ENCODE peak calls at places on chromosomes 2 and 18, in nine cellular contexts. G is D341Med, F is left cardiac atrium, V is A549, E is NCI-H1694 treated with DMSO at 0.1 percent for 48 hours, T is nucleus accumbens, X is ELR, R is astrocyte of the spinal cord, A is Calu3. O is an unnamed sample.

GRCh38 chr2:30454571-30454970 is 7.5 kb downstream of the LCLAT1 start:
- DNase-seq in G (no peak), A (no peak), F (no peak), R (no peak), T (no peak), E (no peak), V (no peak), X (peak), O (peak)

GRCh38 chr2:190846746-190847145 is 33.9 kb upstream of the GLS start:
- DNase-seq in V (peak), E (no peak), A (no peak), G (peak), R (no peak), X (no peak), T (no peak), F (no peak), O (no peak)

GRCh38 chr2:237833546-237833945 is 25.9 kb upstream of the RAMP1 start:
- DNase-seq in X (no peak), T (no peak), A (no peak), E (no peak), G (no peak), F (no peak), R (no peak), V (no peak), O (peak)

GRCh38 chr2:184369307-184369706 is 229.0 kb upstream of the ZNF804A start:
- DNase-seq in X (no peak), F (no peak), E (no peak), T (no peak), R (no peak), A (no peak), V (no peak), G (no peak), O (no peak)

GRCh38 chr2:200129756-200130462 is 174.5 kb downstream of the MAIP1 start:
- DNase-seq in A (no peak), X (no peak), R (no peak), T (no peak), V (no peak), G (no peak), F (no peak), E (no peak), O (no peak)

GRCh38 chr2:233761040-233761769 is 1.1 kb downstream of the UGT1A1 start:
- DNase-seq in X (no peak), T (no peak), V (no peak), G (no peak), R (no peak), F (no peak), E (no peak), A (no peak), O (no peak)

GRCh38 chr18:57333941-57334340 is 18.4 kb upstream of the ST8SIA3 start:
- DNase-seq in G (no peak), E (no peak), X (no peak), V (no peak), A (no peak), T (no peak), R (no peak), F (no peak), O (no peak)

GRCh38 chr2:165825041-165825440 is 31.0 kb upstream of the GALNT3 start:
- DNase-seq in F (no peak), X (no peak), V (no peak), G (no peak), T (no peak), A (peak), R (peak), E (no peak), O (no peak)

GRCh38 chr2:170843656-170844055 is 27.0 kb downstream of the GAD1 start:
- DNase-seq in X (peak), E (no peak), G (no peak), F (no peak), R (peak), T (no peak), V (no peak), A (no peak), O (peak)

GRCh38 chr18:26383454-26384270 is 157.4 kb downstream of the TAF4B start:
- DNase-seq in T (no peak), F (no peak), R (peak), E (peak), G (peak), V (peak), X (peak), A (peak), O (peak)

GRCh38 chr2:30368258-30368657 is 78.8 kb upstream of the LCLAT1 start:
- DNase-seq in E (no peak), G (no peak), V (no peak), F (no peak), X (peak), R (peak), T (no peak), A (no peak), O (peak)

GRCh38 chr2:50674876-50675275 is 357.1 kb downstream of the NRXN1 start:
- DNase-seq in V (no peak), R (no peak), T (no peak), G (no peak), X (no peak), E (no peak), F (no peak), A (peak), O (no peak)

GRCh38 chr2:237886702-237887481 is 27.5 kb downstream of the RAMP1 start:
- DNase-seq in T (no peak), V (no peak), A (no peak), F (peak), X (no peak), E (peak), G (peak), R (peak), O (no peak)

GRCh38 chr18:79121746-79122474 is 52.7 kb downstream of the ATP9B start:
- DNase-seq in G (no peak), X (no peak), A (no peak), V (no peak), F (no peak), T (no peak), E (no peak), R (peak), O (peak)

GRCh38 chr2:106065268-106065982 is 128.7 kb downstream of the UXS1 start:
- DNase-seq in G (no peak), T (no peak), X (no peak), F (peak), E (no peak), R (no peak), A (no peak), V (no peak), O (no peak)

GRCh38 chr2:101012706-101013181 is 10.7 kb downstream of the RPL31 start:
- DNase-seq in A (peak), F (no peak), R (peak), T (no peak), E (peak), V (no peak), G (peak), X (peak), O (peak)

GRCh38 chr2:103293266-103293583 is 531.4 kb downstream of the TMEM182 start:
- DNase-seq in V (no peak), E (no peak), F (no peak), T (no peak), R (no peak), A (no peak), G (no peak), X (no peak), O (no peak)

GRCh38 chr18:48072428-48073204 is 142.2 kb upstream of the SMAD2 start:
- DNase-seq in T (no peak), F (peak), G (no peak), V (no peak), R (no peak), X (no peak), A (no peak), E (no peak), O (no peak)

GRCh38 chr2:225091336-225091735 is 49.1 kb upstream of the DOCK10 start:
- DNase-seq in T (no peak), G (no peak), F (no peak), V (peak), A (no peak), R (peak), X (peak), E (no peak), O (peak)

GRCh38 chr18:6881034-6881800 is 151.7 kb downstream of the ARHGAP28 start:
- DNase-seq in A (no peak), G (peak), V (no peak), F (no peak), X (no peak), R (no peak), T (no peak), E (no peak), O (no peak)

GRCh38 chr18:22047485-22047884 is 121.9 kb upstream of the GATA6 start:
- DNase-seq in X (no peak), T (no peak), G (no peak), R (no peak), V (no peak), E (no peak), F (no peak), A (no peak), O (no peak)

GRCh38 chr2:43391877-43392214 is 165.4 kb upstream of the ZFP36L2 start:
- DNase-seq in E (no peak), T (no peak), F (no peak), X (peak), A (no peak), V (no peak), R (peak), G (no peak), O (peak)

GRCh38 chr2:88058226-88058625 is 2.6 kb upstream of the KRCC1 start:
- DNase-seq in T (no peak), G (no peak), E (no peak), R (no peak), F (no peak), X (no peak), A (no peak), V (no peak), O (no peak)

GRCh38 chr2:162226836-162227235 is 16.4 kb downstream of the FAP start:
- DNase-seq in T (no peak), F (no peak), E (no peak), X (no peak), V (no peak), A (no peak), G (no peak), R (no peak), O (no peak)

GRCh38 chr18:9814431-9814830 is 71.3 kb upstream of the TXNDC2 start:
- DNase-seq in T (no peak), G (no peak), V (no peak), A (no peak), E (no peak), F (no peak), X (peak), R (peak), O (peak)

GRCh38 chr2:47512581-47513083 is 109.7 kb downstream of the MSH2 start:
- DNase-seq in F (no peak), A (peak), R (no peak), X (peak), V (no peak), G (no peak), E (no peak), T (no peak), O (peak)

GRCh38 chr2:64698068-64698645 is 44.4 kb upstream of the SERTAD2 start:
- DNase-seq in G (no peak), V (no peak), T (no peak), R (no peak), E (no peak), A (no peak), X (no peak), F (no peak), O (no peak)

GRCh38 chr2:98899041-98899702 is 36.9 kb downstream of the CRACDL start:
- DNase-seq in A (no peak), E (no peak), R (no peak), F (no peak), X (no peak), T (no peak), G (peak), V (no peak), O (no peak)

GRCh38 chr18:69839989-69840388 is 107.7 kb downstream of the CD226 start:
- DNase-seq in V (no peak), A (no peak), R (no peak), F (no peak), T (no peak), E (no peak), X (no peak), G (no peak), O (no peak)

GRCh38 chr2:9174771-9175441 is 31.7 kb upstream of the ASAP2 start:
- DNase-seq in A (peak), F (no peak), X (peak), V (no peak), E (peak), G (no peak), T (no peak), R (peak), O (peak)

GRCh38 chr18:58788971-58789797 is 75.5 kb upstream of the ZNF532 start:
- DNase-seq in R (peak), G (no peak), F (peak), E (no peak), V (peak), A (peak), X (peak), T (peak), O (peak)

GRCh38 chr2:103292570-103293265 is 530.9 kb downstream of the TMEM182 start:
- DNase-seq in X (no peak), E (no peak), A (no peak), G (no peak), R (no peak), F (no peak), V (no peak), T (no peak), O (no peak)

GRCh38 chr18:26909599-26910290 is 44.2 kb upstream of the AQP4 start:
- DNase-seq in G (no peak), F (peak), V (no peak), E (no peak), X (no peak), T (peak), R (no peak), A (no peak), O (no peak)

GRCh38 chr18:12657849-12658829 is at the start of gene SPIRE1:
- DNase-seq in A (peak), G (peak), X (peak), T (peak), E (no peak), V (peak), R (peak), F (peak), O (peak)

GRCh38 chr2:141316606-141317005 is 814.2 kb downstream of the LRP1B start:
- DNase-seq in E (no peak), F (no peak), T (no peak), V (no peak), X (no peak), G (no peak), A (no peak), R (peak), O (no peak)

GRCh38 chr2:43067254-43068052 is 159.0 kb downstream of the ZFP36L2 start:
- DNase-seq in X (no peak), R (no peak), G (no peak), A (no peak), F (no peak), E (no peak), V (no peak), T (no peak), O (no peak)

GRCh38 chr2:181850914-181851560 is 40.5 kb upstream of the ITPRID2 start:
- DNase-seq in V (no peak), G (no peak), A (no peak), R (no peak), X (no peak), F (no peak), T (no peak), E (no peak), O (no peak)